ENCODE peak calls at places on chromosome 22, in five cellular contexts. One of them, this sample, is unnamed.

GRCh38 chr22:37403267-37403960 is 23.9 kb downstream of the ELFN2 start:
- DNase-seq in HepG2: no peak
- DNase-seq in stomach: no peak
- DNase-seq in heart left ventricle: no peak
- DNase-seq in tibial nerve: no peak
- DNase-seq in this sample: no peak

GRCh38 chr22:32904044-32904443 is 102.5 kb downstream of the TIMP3 start:
- DNase-seq in HepG2: peak; percentile 23
- DNase-seq in stomach: no peak
- DNase-seq in heart left ventricle: peak; percentile 52
- DNase-seq in tibial nerve: no peak
- DNase-seq in this sample: no peak

GRCh38 chr22:39089928-39090327 is 7.1 kb upstream of the APOBEC3H start:
- DNase-seq in HepG2: no peak
- DNase-seq in stomach: no peak
- DNase-seq in heart left ventricle: no peak
- DNase-seq in tibial nerve: no peak
- DNase-seq in this sample: no peak

GRCh38 chr22:25496396-25497064 is 67.9 kb upstream of the GRK3 start:
- DNase-seq in HepG2: no peak
- DNase-seq in stomach: no peak
- DNase-seq in heart left ventricle: no peak
- DNase-seq in tibial nerve: no peak
- DNase-seq in this sample: no peak

GRCh38 chr22:34623580-34623979 is 442.4 kb upstream of the ISX start:
- DNase-seq in HepG2: no peak
- DNase-seq in stomach: no peak
- DNase-seq in heart left ventricle: no peak
- DNase-seq in tibial nerve: no peak
- DNase-seq in this sample: no peak

GRCh38 chr22:45246060-45246985 is 5.6 kb upstream of the KIAA0930 start:
- DNase-seq in HepG2: peak; percentile 98
- DNase-seq in stomach: peak; percentile 81
- DNase-seq in heart left ventricle: no peak
- DNase-seq in tibial nerve: no peak
- DNase-seq in this sample: no peak

GRCh38 chr22:23216331-23217170 is 36.2 kb downstream of the BCR start:
- DNase-seq in HepG2: peak; percentile 92
- DNase-seq in stomach: no peak
- DNase-seq in heart left ventricle: no peak
- DNase-seq in tibial nerve: no peak
- DNase-seq in this sample: peak; percentile 77

GRCh38 chr22:26172389-26172990 is 3.2 kb downstream of the SEZ6L start:
- DNase-seq in HepG2: peak; percentile 53
- DNase-seq in stomach: no peak
- DNase-seq in heart left ventricle: no peak
- DNase-seq in tibial nerve: no peak
- DNase-seq in this sample: no peak

GRCh38 chr22:27975381-27976013 is 56.4 kb upstream of the PITPNB start:
- DNase-seq in HepG2: no peak
- DNase-seq in stomach: no peak
- DNase-seq in heart left ventricle: no peak
- DNase-seq in tibial nerve: no peak
- DNase-seq in this sample: no peak

GRCh38 chr22:44402196-44403111 is 89.7 kb upstream of the SHISAL1 start:
- DNase-seq in HepG2: no peak
- DNase-seq in stomach: no peak
- DNase-seq in heart left ventricle: no peak
- DNase-seq in tibial nerve: no peak
- DNase-seq in this sample: peak; percentile 47

GRCh38 chr22:32817137-32817536 is 15.6 kb downstream of the TIMP3 start:
- DNase-seq in HepG2: no peak
- DNase-seq in stomach: no peak
- DNase-seq in heart left ventricle: no peak
- DNase-seq in tibial nerve: no peak
- DNase-seq in this sample: no peak

GRCh38 chr22:39173050-39173706 is 20.7 kb upstream of the CBX7 start:
- DNase-seq in HepG2: no peak
- DNase-seq in stomach: no peak
- DNase-seq in heart left ventricle: no peak
- DNase-seq in tibial nerve: no peak
- DNase-seq in this sample: no peak

GRCh38 chr22:46803031-46803880 is 40.8 kb downstream of the TBC1D22A start:
- DNase-seq in HepG2: peak; percentile 47
- DNase-seq in stomach: peak; percentile 72
- DNase-seq in heart left ventricle: no peak
- DNase-seq in tibial nerve: no peak
- DNase-seq in this sample: peak; percentile 93

GRCh38 chr22:38180841-38181452 is 683 bp downstream of the PLA2G6 start:
- DNase-seq in HepG2: no peak
- DNase-seq in stomach: peak; percentile 59
- DNase-seq in heart left ventricle: peak; percentile 60
- DNase-seq in tibial nerve: no peak
- DNase-seq in this sample: peak; percentile 85

GRCh38 chr22:39197578-39197977 is 45.1 kb upstream of the CBX7 start:
- DNase-seq in HepG2: no peak
- DNase-seq in stomach: no peak
- DNase-seq in heart left ventricle: no peak
- DNase-seq in tibial nerve: no peak
- DNase-seq in this sample: no peak

GRCh38 chr22:46791201-46791731 is 28.8 kb downstream of the TBC1D22A start:
- DNase-seq in HepG2: no peak
- DNase-seq in stomach: peak; percentile 43
- DNase-seq in heart left ventricle: no peak
- DNase-seq in tibial nerve: no peak
- DNase-seq in this sample: peak; percentile 89

GRCh38 chr22:17171313-17172171 is 12.5 kb upstream of the HDHD5 start:
- DNase-seq in HepG2: peak; percentile 79
- DNase-seq in stomach: peak; percentile 90
- DNase-seq in heart left ventricle: peak; percentile 94
- DNase-seq in tibial nerve: peak; percentile 67
- DNase-seq in this sample: peak; percentile 97

GRCh38 chr22:45129703-45130524 is 33.8 kb upstream of the NUP50 start:
- DNase-seq in HepG2: no peak
- DNase-seq in stomach: no peak
- DNase-seq in heart left ventricle: no peak
- DNase-seq in tibial nerve: no peak
- DNase-seq in this sample: no peak

GRCh38 chr22:23836281-23836680 is 2.5 kb downstream of the DERL3 start:
- DNase-seq in HepG2: no peak
- DNase-seq in stomach: no peak
- DNase-seq in heart left ventricle: no peak
- DNase-seq in tibial nerve: no peak
- DNase-seq in this sample: peak; percentile 73

GRCh38 chr22:40111451-40111850 is 66.3 kb upstream of the TNRC6B start:
- DNase-seq in HepG2: no peak
- DNase-seq in stomach: no peak
- DNase-seq in heart left ventricle: no peak
- DNase-seq in tibial nerve: no peak
- DNase-seq in this sample: no peak

GRCh38 chr22:22037229-22037628 is 54.6 kb upstream of the TOP3B start:
- DNase-seq in HepG2: no peak
- DNase-seq in stomach: no peak
- DNase-seq in heart left ventricle: no peak
- DNase-seq in tibial nerve: no peak
- DNase-seq in this sample: no peak

GRCh38 chr22:29814003-29814402 is 24.1 kb downstream of the ASCC2 start:
- DNase-seq in HepG2: no peak
- DNase-seq in stomach: no peak
- DNase-seq in heart left ventricle: no peak
- DNase-seq in tibial nerve: no peak
- DNase-seq in this sample: no peak
- H3K36me3 ChIP-seq in HepG2: peaks cover 52% of the 10 kb centered on the region
- H3K36me3 ChIP-seq in stomach: peaks cover 93% of the 10 kb centered on the region
- H3K36me3 ChIP-seq in heart left ventricle: peaks cover 75% of the 10 kb centered on the region
- H3K36me3 ChIP-seq in tibial nerve: no peaks in the 10 kb centered on the region
- H3K36me3 ChIP-seq in this sample: peaks cover 82% of the 10 kb centered on the region

GRCh38 chr22:49933236-49933921 is 14.9 kb downstream of the CRELD2 start:
- DNase-seq in HepG2: no peak
- DNase-seq in stomach: peak; percentile 64
- DNase-seq in heart left ventricle: peak; percentile 60
- DNase-seq in tibial nerve: peak; percentile 74
- DNase-seq in this sample: peak; percentile 83
- H3K27ac ChIP-seq in HepG2: no peak overlapping the region
- H3K27ac ChIP-seq in stomach: peak overlapping the region; percentile 98
- H3K27ac ChIP-seq in heart left ventricle: peak overlapping the region; percentile 95
- H3K27ac ChIP-seq in tibial nerve: peak overlapping the region; percentile 94
- H3K27ac ChIP-seq in this sample: peak overlapping the region; percentile 92

GRCh38 chr22:41848468-41848867 is 15.6 kb downstream of the SREBF2 start:
- DNase-seq in HepG2: no peak
- DNase-seq in stomach: peak; percentile 70
- DNase-seq in heart left ventricle: no peak
- DNase-seq in tibial nerve: peak; percentile 56
- DNase-seq in this sample: peak; percentile 85
- TF ChIP-seq POLR2A in HepG2: no peak
- TF ChIP-seq POLR2A in stomach: no peak
- TF ChIP-seq POLR2A in heart left ventricle: no peak
- TF ChIP-seq POLR2A in tibial nerve: no peak
- TF ChIP-seq POLR2A in this sample: no peak

DNA sequence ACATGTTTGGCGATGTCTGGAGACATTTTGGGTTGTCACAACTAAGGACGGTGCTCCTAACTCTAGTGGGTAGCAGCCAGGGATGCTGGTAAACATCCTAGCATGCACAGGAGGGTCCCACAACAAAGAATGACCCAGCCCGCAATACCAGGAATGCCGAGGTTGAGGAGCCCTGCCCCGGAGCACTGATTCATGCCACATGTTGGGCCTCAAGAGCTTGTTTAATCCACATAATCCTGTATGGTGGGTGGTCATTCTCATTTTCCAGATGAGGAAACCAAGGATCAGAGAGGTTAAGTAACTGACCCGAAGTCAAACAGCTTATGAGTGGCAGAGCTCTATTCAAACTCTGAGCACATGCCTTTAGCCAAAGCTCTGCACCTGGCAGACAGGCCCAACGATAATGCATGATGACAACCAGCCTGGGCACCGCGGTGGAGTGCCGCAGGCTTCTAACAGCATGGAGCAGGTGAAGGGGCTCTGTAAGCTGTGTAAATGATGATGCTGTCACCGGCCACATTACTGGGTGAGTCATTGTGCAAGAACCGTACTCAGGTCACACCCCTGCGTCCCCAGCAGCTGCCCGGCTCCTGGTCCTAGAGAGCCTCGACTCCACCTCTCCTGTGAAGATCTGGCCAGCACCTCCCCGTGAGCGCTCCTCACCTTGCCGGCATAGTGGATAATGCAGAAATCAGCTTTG is 58.6 kb downstream of the APOL1 start:
- DNase-seq in HepG2: no peak
- DNase-seq in stomach: no peak
- DNase-seq in heart left ventricle: no peak
- DNase-seq in tibial nerve: no peak
- DNase-seq in this sample: no peak
- H3K36me3 ChIP-seq in HepG2: peaks cover 82% of the 10 kb centered on the region
- H3K36me3 ChIP-seq in stomach: peaks cover 100% of the 10 kb centered on the region
- H3K36me3 ChIP-seq in heart left ventricle: peaks cover 96% of the 10 kb centered on the region
- H3K36me3 ChIP-seq in tibial nerve: peaks cover 9% of the 10 kb centered on the region
- H3K36me3 ChIP-seq in this sample: peaks cover 100% of the 10 kb centered on the region